ENCODE peak calls at places on chromosome 4, in seven cellular contexts. C, U, S, B, R, Y and D are unnamed samples.

GRCh38 chr4:86512631-86513030 is 81.5 kb upstream of the PTPN13 start:
- DNase-seq in C (no peak), U (no peak), S (no peak), B (no peak), R (no peak), Y (no peak), D (no peak)

GRCh38 chr4:148834804-148835598 is 392.8 kb upstream of the NR3C2 start:
- DNase-seq in C (no peak), U (no peak), S (no peak), B (no peak), R (peak), Y (peak), D (no peak)

GRCh38 chr4:100093091-100093866 is 97.0 kb downstream of the DDIT4L start:
- DNase-seq in C (peak), U (peak), S (peak), B (peak), R (peak), Y (peak), D (peak)

GRCh38 chr4:39730067-39730466 is 32.1 kb downstream of the UBE2K start:
- DNase-seq in C (no peak), U (no peak), S (no peak), B (no peak), R (no peak), Y (peak), D (no peak)

GRCh38 chr4:19945979-19946380 is 305.7 kb upstream of the SLIT2 start:
- DNase-seq in C (no peak), U (no peak), S (no peak), B (no peak), R (peak), Y (peak), D (no peak)

GRCh38 chr4:3710451-3711182 is 55.6 kb upstream of the ADRA2C start:
- DNase-seq in C (peak), U (peak), S (no peak), B (no peak), R (no peak), Y (no peak), D (no peak)

GRCh38 chr4:146959692-146960091 is 14.0 kb upstream of the TTC29 start:
- DNase-seq in C (no peak), U (no peak), S (no peak), B (no peak), R (no peak), Y (no peak), D (no peak)

GRCh38 chr4:74320559-74321118 is 12.4 kb downstream of the EPGN start:
- DNase-seq in C (no peak), U (no peak), S (peak), B (peak), R (peak), Y (peak), D (peak)

GRCh38 chr4:24519649-24520048 is 64.7 kb downstream of the DHX15 start:
- DNase-seq in C (no peak), U (no peak), S (no peak), B (no peak), R (peak), Y (peak), D (no peak)

GRCh38 chr4:15291133-15291532 is 136.7 kb upstream of the C1QTNF7 start:
- DNase-seq in C (no peak), U (no peak), S (no peak), B (no peak), R (no peak), Y (no peak), D (no peak)

GRCh38 chr4:16852168-16852567 is 46.3 kb downstream of the LDB2 start:
- DNase-seq in C (no peak), U (no peak), S (no peak), B (no peak), R (no peak), Y (no peak), D (no peak)

GRCh38 chr4:61389640-61390039 is 189.5 kb downstream of the ADGRL3 start:
- DNase-seq in C (no peak), U (no peak), S (no peak), B (no peak), R (no peak), Y (no peak), D (no peak)

GRCh38 chr4:155974957-155975356 is 21.3 kb upstream of the CTSO start:
- DNase-seq in C (no peak), U (no peak), S (no peak), B (no peak), R (no peak), Y (no peak), D (no peak)

GRCh38 chr4:24067781-24068193 is 177.9 kb upstream of the PPARGC1A start:
- DNase-seq in C (no peak), U (no peak), S (no peak), B (no peak), R (peak), Y (peak), D (no peak)

GRCh38 chr4:175091649-175092048 is 173.5 kb downstream of the ADAM29 start:
- DNase-seq in C (no peak), U (no peak), S (no peak), B (no peak), R (no peak), Y (no peak), D (no peak)

GRCh38 chr4:61214680-61215079 is 14.6 kb downstream of the ADGRL3 start:
- DNase-seq in C (no peak), U (no peak), S (no peak), B (no peak), R (no peak), Y (no peak), D (no peak)

GRCh38 chr4:172323288-172323687 is 510.1 kb downstream of the GALNTL6 start:
- DNase-seq in C (no peak), U (no peak), S (no peak), B (no peak), R (no peak), Y (no peak), D (no peak)

GRCh38 chr4:36243355-36244256 is 708 bp downstream of the ARAP2 start:
- DNase-seq in C (peak), U (peak), S (peak), B (no peak), R (peak), Y (peak), D (peak)

GRCh38 chr4:8269535-8270417 is at the start of gene HTRA3:
- DNase-seq in C (no peak), U (peak), S (peak), B (no peak), R (no peak), Y (peak), D (no peak)

GRCh38 chr4:65538571-65538970 is 131.7 kb downstream of the EPHA5 start:
- DNase-seq in C (no peak), U (no peak), S (no peak), B (no peak), R (no peak), Y (peak), D (no peak)

GRCh38 chr4:89737888-89738287 is 99.1 kb downstream of the SNCA start:
- DNase-seq in C (no peak), U (no peak), S (no peak), B (no peak), R (no peak), Y (peak), D (no peak)

GRCh38 chr4:123398151-123398802 is 1.7 kb downstream of the SPRY1 start:
- DNase-seq in C (no peak), U (peak), S (peak), B (peak), R (peak), Y (no peak), D (peak)

GRCh38 chr4:3468154-3468553 is 5.0 kb downstream of the DOK7 start:
- DNase-seq in C (no peak), U (no peak), S (no peak), B (no peak), R (no peak), Y (no peak), D (no peak)

GRCh38 chr4:24103434-24104168 is 213.8 kb upstream of the PPARGC1A start:
- DNase-seq in C (no peak), U (no peak), S (no peak), B (no peak), R (no peak), Y (peak), D (no peak)

GRCh38 chr4:189022441-189023035 is 883.3 kb downstream of the TRIML1 start:
- DNase-seq in C (no peak), U (no peak), S (no peak), B (no peak), R (no peak), Y (peak), D (no peak)

GRCh38 chr4:1348014-1348513 is 1.1 kb downstream of the UVSSA start:
- DNase-seq in C (no peak), U (no peak), S (no peak), B (no peak), R (no peak), Y (no peak), D (no peak)

GRCh38 chr4:83281326-83281725 is 3.3 kb downstream of the COQ2 start:
- DNase-seq in C (no peak), U (no peak), S (no peak), B (no peak), R (no peak), Y (no peak), D (no peak)

GRCh38 chr4:83282049-83282535 is 2.5 kb downstream of the COQ2 start:
- DNase-seq in C (no peak), U (no peak), S (peak), B (peak), R (peak), Y (peak), D (no peak)

GRCh38 chr4:83285022-83285387 is 407 bp upstream of the COQ2 start:
- DNase-seq in C (no peak), U (no peak), S (peak), B (peak), R (peak), Y (peak), D (no peak)

DNA sequence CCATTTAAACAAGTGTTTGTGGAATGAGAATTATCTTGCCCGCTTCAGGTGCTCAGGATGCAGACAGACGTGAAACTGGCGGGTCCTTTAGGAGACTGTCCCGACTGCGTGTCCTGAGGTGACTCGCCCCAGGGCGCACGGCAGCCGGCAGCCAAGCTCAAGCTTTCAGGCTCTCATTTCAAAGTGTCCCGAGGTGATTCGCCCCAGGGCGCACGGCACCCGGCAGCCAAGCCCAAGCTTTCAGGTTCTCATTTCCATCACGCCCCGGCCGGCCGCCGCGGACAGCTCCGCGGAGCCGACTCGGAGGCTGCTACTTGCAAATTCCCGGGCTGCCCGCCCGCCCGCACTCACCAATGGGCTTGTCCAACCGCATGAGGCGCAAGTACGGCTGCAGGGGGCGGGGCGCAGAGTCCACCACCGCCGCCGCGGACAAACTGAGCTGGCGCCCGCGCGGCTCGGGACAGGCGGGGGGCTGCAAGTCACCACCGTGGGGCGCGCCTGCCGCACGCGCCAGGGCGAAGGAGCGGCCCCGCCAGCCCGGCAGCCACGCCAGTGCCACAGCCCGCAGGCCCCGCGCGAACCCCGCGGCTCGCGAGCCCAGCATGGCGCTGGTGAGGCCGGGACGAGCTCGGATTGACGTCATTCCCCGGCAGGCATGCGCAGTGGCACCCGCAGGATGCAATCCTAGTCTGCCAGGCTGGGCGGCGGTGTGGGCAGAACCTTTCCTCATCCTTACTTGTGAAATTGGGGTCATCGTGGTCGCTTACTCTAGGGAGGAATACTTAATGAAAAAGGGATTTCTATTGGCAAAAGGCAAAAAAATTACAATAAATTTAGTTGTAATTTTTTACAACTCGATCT is at the start of gene COQ2:
- DNase-seq in C (peak), U (peak), S (peak), B (peak), R (peak), Y (peak), D (peak)
- TF ChIP-seq CTCF in C (peak), U (peak), S (no peak), B (peak), R (no peak), Y (no peak), D (peak)

GRCh38 chr4:173748353-173748752 is 218.3 kb upstream of the HAND2 start:
- DNase-seq in C (no peak), U (no peak), S (no peak), B (no peak), R (no peak), Y (peak), D (no peak)
- TF ChIP-seq CTCF in C (no peak), U (peak), S (no peak), B (no peak), R (peak), Y (peak), D (no peak)

DNA sequence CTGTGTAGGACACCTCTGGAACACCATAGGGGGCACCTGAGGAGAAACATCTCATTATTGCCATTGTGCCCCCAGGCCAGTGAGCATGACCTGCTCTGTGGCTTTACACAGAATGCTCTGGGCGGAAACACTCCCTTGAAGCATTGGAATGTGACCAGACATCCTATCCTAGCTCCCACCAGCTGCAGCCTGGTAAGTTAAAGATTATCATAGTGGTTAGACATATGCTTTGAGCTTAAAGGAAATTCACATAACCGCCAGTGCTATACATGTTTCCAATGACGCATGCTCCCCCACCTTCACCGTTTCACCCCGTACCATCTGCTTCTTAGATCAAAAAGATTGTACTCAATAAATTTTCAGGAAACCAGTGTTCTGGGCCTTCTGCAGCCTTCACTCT is 217.7 kb upstream of the CENPE start:
- DNase-seq in C (no peak), U (no peak), S (no peak), B (no peak), R (no peak), Y (no peak), D (no peak)
- TF ChIP-seq CTCF in C (no peak), U (no peak), S (no peak), B (no peak), R (no peak), Y (no peak), D (no peak)

GRCh38 chr4:145154573-145154972 is 25.8 kb downstream of the OTUD4 start:
- DNase-seq in C (no peak), U (no peak), S (peak), B (peak), R (peak), Y (peak), D (no peak)
- TF ChIP-seq CTCF in C (peak), U (peak), S (peak), B (peak), R (peak), Y (peak), D (peak)

GRCh38 chr4:104531390-104531789 is 36.7 kb upstream of the CXXC4 start:
- DNase-seq in C (no peak), U (no peak), S (no peak), B (no peak), R (peak), Y (no peak), D (no peak)
- TF ChIP-seq CTCF in C (peak), U (peak), S (no peak), B (no peak), R (no peak), Y (no peak), D (peak)

DNA sequence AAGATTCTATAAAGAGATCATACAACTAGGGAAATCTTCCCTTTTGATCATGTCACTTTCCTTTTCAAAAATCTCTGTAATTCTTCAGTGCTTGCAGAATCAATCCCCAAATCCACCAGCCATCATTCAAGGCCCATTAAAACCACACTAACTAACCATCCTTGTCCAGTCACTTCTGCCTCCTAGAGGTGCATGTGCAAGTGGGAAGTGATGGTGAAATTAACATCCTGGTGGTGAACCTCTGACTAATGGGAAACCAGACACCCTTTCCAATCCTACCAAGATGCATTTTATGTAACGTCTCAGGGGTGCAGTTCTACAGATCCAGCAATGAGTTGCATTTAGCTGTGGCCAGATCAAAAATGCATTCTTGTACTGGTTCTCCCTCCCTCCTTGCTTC is 341.8 kb downstream of the RAPGEF2 start:
- DNase-seq in C (no peak), U (no peak), S (no peak), B (no peak), R (no peak), Y (peak), D (no peak)
- TF ChIP-seq CTCF in C (no peak), U (no peak), S (no peak), B (no peak), R (no peak), Y (peak), D (no peak)